ENCODE peak calls at places on chromosomes 16 and 17, in four cellular contexts. One of them, this sample, is unnamed.

GRCh38 chr16:8848939-8849391 is 19.8 kb downstream of the CARHSP1 start:
- DNase-seq in HCT116: no peak
- DNase-seq in hepatocyte: no peak
- DNase-seq in A549: peak; percentile 56
- DNase-seq in this sample: no peak

GRCh38 chr17:59328534-59329095 is 2.8 kb upstream of the YPEL2 start:
- DNase-seq in HCT116: no peak
- DNase-seq in hepatocyte: no peak
- DNase-seq in A549: no peak
- DNase-seq in this sample: no peak

GRCh38 chr17:61323015-61323379 is 76.6 kb upstream of the TBX2 start:
- DNase-seq in HCT116: no peak
- DNase-seq in hepatocyte: no peak
- DNase-seq in A549: no peak
- DNase-seq in this sample: no peak

GRCh38 chr17:80671823-80672105 is 127.1 kb downstream of the RPTOR start:
- DNase-seq in HCT116: no peak
- DNase-seq in hepatocyte: no peak
- DNase-seq in A549: no peak
- DNase-seq in this sample: no peak

GRCh38 chr17:18225562-18226283 is at the start of gene LLGL1:
- DNase-seq in HCT116: no peak
- DNase-seq in hepatocyte: no peak
- DNase-seq in A549: no peak
- DNase-seq in this sample: no peak

GRCh38 chr17:51214920-51215319 is 44.9 kb downstream of the MBTD1 start:
- DNase-seq in HCT116: no peak
- DNase-seq in hepatocyte: no peak
- DNase-seq in A549: no peak
- DNase-seq in this sample: no peak

GRCh38 chr16:67150833-67151396 is at the start of gene B3GNT9:
- DNase-seq in HCT116: no peak
- DNase-seq in hepatocyte: peak; percentile 91
- DNase-seq in A549: peak; percentile 82
- DNase-seq in this sample: peak; percentile 81

GRCh38 chr17:17749921-17750320 is 68.7 kb downstream of the RAI1 start:
- DNase-seq in HCT116: peak; percentile 42
- DNase-seq in hepatocyte: peak; percentile 70
- DNase-seq in A549: peak; percentile 81
- DNase-seq in this sample: no peak

GRCh38 chr17:40857535-40857934 is 9.5 kb downstream of the KRT12 start:
- DNase-seq in HCT116: no peak
- DNase-seq in hepatocyte: no peak
- DNase-seq in A549: no peak
- DNase-seq in this sample: no peak

GRCh38 chr17:18182190-18182977 is 1.2 kb upstream of the ALKBH5 start:
- DNase-seq in HCT116: no peak
- DNase-seq in hepatocyte: peak; percentile 37
- DNase-seq in A549: no peak
- DNase-seq in this sample: no peak

GRCh38 chr16:89324056-89325010 is 106.8 kb downstream of the ZNF778 start:
- DNase-seq in HCT116: no peak
- DNase-seq in hepatocyte: no peak
- DNase-seq in A549: no peak
- DNase-seq in this sample: no peak
- H3K4me1 ChIP-seq in HCT116: peaks cover 96% of the 10 kb centered on the region
- H3K4me1 ChIP-seq in hepatocyte: peaks cover 48% of the 10 kb centered on the region
- H3K4me1 ChIP-seq in A549: peaks cover 97% of the 10 kb centered on the region
- H3K4me1 ChIP-seq in this sample: peaks cover 72% of the 10 kb centered on the region

GRCh38 chr17:65117384-65118035 is 19.7 kb upstream of the RGS9 start:
- DNase-seq in HCT116: no peak
- DNase-seq in hepatocyte: no peak
- DNase-seq in A549: no peak
- DNase-seq in this sample: no peak

GRCh38 chr17:65121368-65121767 is 15.8 kb upstream of the RGS9 start:
- DNase-seq in HCT116: no peak
- DNase-seq in hepatocyte: no peak
- DNase-seq in A549: no peak
- DNase-seq in this sample: no peak

GRCh38 chr17:65109990-65110680 is 27.0 kb upstream of the RGS9 start:
- DNase-seq in HCT116: no peak
- DNase-seq in hepatocyte: no peak
- DNase-seq in A549: no peak
- DNase-seq in this sample: no peak

DNA sequence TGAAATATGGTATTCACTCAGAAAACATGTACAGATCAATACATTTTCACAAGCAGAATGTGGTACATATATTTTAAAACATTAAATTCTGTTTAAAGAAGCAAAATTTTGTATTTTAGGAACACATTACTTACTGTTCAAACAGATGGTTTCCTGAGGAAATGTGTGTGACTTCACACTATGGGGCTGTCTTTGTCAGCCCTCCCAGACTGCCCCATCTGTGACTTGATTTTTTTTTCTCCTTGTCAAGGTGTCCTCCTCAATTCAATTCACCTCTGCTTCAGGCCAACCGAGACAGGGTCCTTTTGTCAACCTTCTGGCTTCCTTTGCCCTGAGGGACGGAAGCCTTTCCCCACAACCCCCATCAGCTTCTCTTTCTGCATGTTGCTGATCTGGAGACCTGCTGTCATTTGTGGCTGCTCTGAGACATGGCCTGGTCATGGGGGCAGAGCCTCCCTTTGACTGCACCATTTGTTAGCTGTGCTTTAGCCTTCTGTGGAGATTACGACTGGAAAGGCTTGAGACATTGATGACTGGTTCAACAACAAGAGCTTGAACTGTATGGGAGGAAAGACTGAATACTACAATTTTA is 21.4 kb upstream of the RGS9 start:
- DNase-seq in HCT116: no peak
- DNase-seq in hepatocyte: no peak
- DNase-seq in A549: no peak
- DNase-seq in this sample: no peak
- H3K27ac ChIP-seq in HCT116: no peak overlapping the region
- H3K27ac ChIP-seq in hepatocyte: no peak overlapping the region
- H3K27ac ChIP-seq in A549: no peak overlapping the region
- H3K27ac ChIP-seq in this sample: no peak overlapping the region

GRCh38 chr16:3071655-3072054 is 6.2 kb downstream of the IL32 start:
- DNase-seq in HCT116: no peak
- DNase-seq in hepatocyte: no peak
- DNase-seq in A549: no peak
- DNase-seq in this sample: no peak
- H3K4me1 ChIP-seq in HCT116: no peaks in the 10 kb centered on the region
- H3K4me1 ChIP-seq in hepatocyte: no peaks in the 10 kb centered on the region
- H3K4me1 ChIP-seq in A549: no peaks in the 10 kb centered on the region
- H3K4me1 ChIP-seq in this sample: peaks cover 14% of the 10 kb centered on the region

DNA sequence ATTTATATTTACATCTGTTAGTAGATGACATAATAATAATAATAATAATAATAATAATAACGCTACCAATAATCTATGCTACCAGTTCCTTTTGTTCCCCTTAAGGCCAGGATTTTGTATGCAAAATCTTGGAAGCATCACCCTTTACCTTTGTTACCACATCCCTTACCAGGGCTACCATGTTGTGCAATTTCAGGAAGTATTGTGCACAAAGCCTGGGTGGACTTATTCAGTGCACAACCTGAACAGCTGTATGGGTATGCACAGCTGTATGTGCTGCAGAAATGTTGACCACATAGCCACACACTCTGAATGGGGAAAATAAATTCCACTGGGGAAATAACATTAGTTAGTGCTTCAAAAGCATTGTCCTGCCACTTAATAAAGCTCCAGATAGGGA is 19.9 kb upstream of the CALB2 start:
- DNase-seq in HCT116: no peak
- DNase-seq in hepatocyte: no peak
- DNase-seq in A549: no peak
- DNase-seq in this sample: no peak
- H3K27ac ChIP-seq in HCT116: no peak overlapping the region
- H3K27ac ChIP-seq in hepatocyte: no peak overlapping the region
- H3K27ac ChIP-seq in A549: no peak overlapping the region
- H3K27ac ChIP-seq in this sample: no peak overlapping the region

GRCh38 chr17:8125196-8125946 is 1.5 kb upstream of the HES7 start:
- DNase-seq in HCT116: peak; percentile 60
- DNase-seq in hepatocyte: peak; percentile 88
- DNase-seq in A549: peak; percentile 84
- DNase-seq in this sample: peak; percentile 91

GRCh38 chr17:8124350-8125195 is 667 bp upstream of the HES7 start:
- DNase-seq in HCT116: no peak
- DNase-seq in hepatocyte: peak; percentile 44
- DNase-seq in A549: no peak
- DNase-seq in this sample: no peak

GRCh38 chr17:8122391-8122922 is 1.4 kb downstream of the HES7 start:
- DNase-seq in HCT116: no peak
- DNase-seq in hepatocyte: peak; percentile 28
- DNase-seq in A549: no peak
- DNase-seq in this sample: no peak

GRCh38 chr17:8122923-8123694 is 797 bp downstream of the HES7 start:
- DNase-seq in HCT116: no peak
- DNase-seq in hepatocyte: peak; percentile 30
- DNase-seq in A549: peak; percentile 39
- DNase-seq in this sample: no peak

DNA sequence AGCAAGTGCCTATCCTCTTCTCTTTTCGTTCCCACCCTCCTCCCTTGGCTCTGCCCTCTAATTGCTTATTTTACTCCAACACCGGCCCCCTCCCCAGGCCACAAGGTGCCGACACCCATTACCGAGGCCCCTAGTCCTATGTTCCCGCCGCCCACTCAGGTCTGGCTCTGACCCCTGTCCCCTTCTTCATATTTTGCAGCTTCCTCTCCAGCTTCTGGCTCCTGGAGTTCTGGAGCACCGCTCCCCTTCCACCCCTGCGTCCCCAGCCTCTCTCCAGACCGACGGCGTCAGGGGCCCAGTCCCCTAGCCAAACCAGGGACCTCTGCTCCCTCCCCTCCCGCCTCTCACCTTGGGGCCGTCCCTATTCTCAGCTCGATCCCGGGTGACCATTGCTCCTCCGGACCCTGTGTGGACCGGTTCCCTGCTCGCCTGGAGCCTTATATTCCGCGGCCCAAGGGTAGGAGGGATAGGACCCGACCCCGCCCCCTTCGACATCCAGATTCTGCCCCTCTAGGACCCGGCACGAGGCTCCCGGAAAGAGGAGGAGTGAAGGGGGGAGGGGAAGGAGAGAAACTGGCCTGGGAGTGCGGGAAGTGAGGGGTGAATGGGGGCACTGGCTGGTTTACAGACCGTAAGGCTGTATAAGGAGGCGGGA is at the start of gene HES7:
- DNase-seq in HCT116: no peak
- DNase-seq in hepatocyte: peak; percentile 61
- DNase-seq in A549: no peak
- DNase-seq in this sample: no peak
- H3K4me1 ChIP-seq in HCT116: peaks cover 26% of the 10 kb centered on the region
- H3K4me1 ChIP-seq in hepatocyte: peaks cover 35% of the 10 kb centered on the region
- H3K4me1 ChIP-seq in A549: peaks cover 19% of the 10 kb centered on the region
- H3K4me1 ChIP-seq in this sample: peaks cover 75% of the 10 kb centered on the region

GRCh38 chr17:14118951-14119350 is 49.6 kb downstream of the COX10 start:
- DNase-seq in HCT116: no peak
- DNase-seq in hepatocyte: no peak
- DNase-seq in A549: no peak
- DNase-seq in this sample: no peak

GRCh38 chr17:14107889-14108288 is 38.6 kb downstream of the COX10 start:
- DNase-seq in HCT116: no peak
- DNase-seq in hepatocyte: no peak
- DNase-seq in A549: no peak
- DNase-seq in this sample: no peak

GRCh38 chr17:14112407-14112806 is 43.1 kb downstream of the COX10 start:
- DNase-seq in HCT116: no peak
- DNase-seq in hepatocyte: no peak
- DNase-seq in A549: no peak
- DNase-seq in this sample: no peak

GRCh38 chr17:14116263-14117024 is 47.1 kb downstream of the COX10 start:
- DNase-seq in HCT116: no peak
- DNase-seq in hepatocyte: no peak
- DNase-seq in A549: no peak
- DNase-seq in this sample: no peak

GRCh38 chr17:14113137-14113536 is 43.8 kb downstream of the COX10 start:
- DNase-seq in HCT116: no peak
- DNase-seq in hepatocyte: no peak
- DNase-seq in A549: no peak
- DNase-seq in this sample: no peak
- H3K27ac ChIP-seq in HCT116: no peak overlapping the region
- H3K27ac ChIP-seq in hepatocyte: no peak overlapping the region
- H3K27ac ChIP-seq in A549: no peak overlapping the region
- H3K27ac ChIP-seq in this sample: no peak overlapping the region

GRCh38 chr17:67711916-67712315 is 5.8 kb upstream of the NOL11 start:
- DNase-seq in HCT116: no peak
- DNase-seq in hepatocyte: no peak
- DNase-seq in A549: no peak
- DNase-seq in this sample: no peak
- H3K4me1 ChIP-seq in HCT116: peaks cover 4% of the 10 kb centered on the region
- H3K4me1 ChIP-seq in hepatocyte: no peaks in the 10 kb centered on the region
- H3K4me1 ChIP-seq in A549: peaks cover 4% of the 10 kb centered on the region
- H3K4me1 ChIP-seq in this sample: peaks cover under 1% of the 10 kb centered on the region

DNA sequence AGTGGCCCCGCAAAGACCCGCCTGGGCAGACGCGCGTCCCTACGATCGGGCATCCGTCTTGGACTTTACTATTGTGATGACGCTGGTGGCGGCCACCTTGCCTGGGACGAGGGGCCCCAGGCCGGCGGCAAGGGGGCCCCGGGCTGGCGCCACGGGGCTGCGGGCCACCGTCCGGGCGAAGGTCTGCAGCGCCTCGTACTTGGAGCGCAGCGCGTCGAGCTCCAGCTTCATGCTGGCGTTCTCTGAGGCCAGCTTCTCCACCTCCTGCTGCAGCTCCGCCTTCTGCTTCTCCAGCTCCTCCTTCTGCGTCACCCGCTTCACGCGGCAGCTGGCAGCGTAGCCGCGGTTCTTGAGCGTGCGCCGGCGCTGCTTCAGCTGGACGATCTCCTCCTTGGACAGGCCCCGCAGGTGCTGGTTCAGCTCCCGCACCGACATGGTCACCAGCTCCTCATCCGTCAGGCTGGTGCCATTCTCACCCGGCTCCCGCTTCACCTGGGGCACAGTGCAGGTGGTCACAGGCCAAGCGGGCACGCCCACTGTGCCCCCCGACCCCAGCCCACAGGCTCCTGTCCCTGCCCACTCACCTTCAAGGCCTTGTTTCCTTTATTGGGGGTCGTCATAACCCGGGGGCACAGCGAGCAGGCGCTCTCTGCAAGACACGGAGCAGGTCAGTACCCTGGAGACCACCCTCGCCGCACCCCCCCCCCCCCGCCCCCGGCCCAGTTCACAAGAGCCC is 4.8 kb upstream of the SIRT7 start:
- DNase-seq in HCT116: no peak
- DNase-seq in hepatocyte: no peak
- DNase-seq in A549: no peak
- DNase-seq in this sample: no peak
- H3K27ac ChIP-seq in HCT116: peak overlapping the region; percentile 80
- H3K27ac ChIP-seq in hepatocyte: peak overlapping the region; percentile 60
- H3K27ac ChIP-seq in A549: peak overlapping the region; percentile 98
- H3K27ac ChIP-seq in this sample: no peak overlapping the region